ENCODE peak calls at places on chromosomes 7 and 10, in eight cellular contexts. K, X, I, V, G, Y, O and T are unnamed samples.
A peak's percentile ranks its signal among the peaks of the same experiment; 100 is the strongest.

GRCh38 chr10:119326167-119326566 is 118.8 kb downstream of the GRK5 start:
- DNase-seq in K (no peak), O (no peak), G (peak; percentile 39), Y (no peak), I (no peak), V (no peak), X (no peak), T (no peak)

GRCh38 chr7:47253650-47254080 is 328.2 kb downstream of the TNS3 start:
- DNase-seq in O (peak; percentile 69), Y (no peak), X (no peak), G (peak; percentile 50), K (peak; percentile 54), V (peak; percentile 69), I (peak; percentile 84), T (peak; percentile 41)

GRCh38 chr10:68251146-68251545 is 19.2 kb upstream of the ATOH7 start:
- DNase-seq in X (no peak), O (no peak), K (no peak), V (no peak), G (peak; percentile 82), Y (no peak), I (no peak), T (no peak)

GRCh38 chr7:151167197-151167911 is at the start of gene GBX1:
- DNase-seq in V (no peak), Y (peak; percentile 83), I (no peak), K (no peak), O (peak; percentile 57), X (peak; percentile 41), G (peak; percentile 75), T (no peak)

GRCh38 chr10:30553625-30554442 is 75.7 kb downstream of the LYZL2 start:
- DNase-seq in O (peak; percentile 41), K (no peak), I (no peak), X (peak; percentile 87), V (peak; percentile 86), Y (peak; percentile 84), G (peak; percentile 30), T (peak; percentile 16)

GRCh38 chr10:102254426-102254825 is 9.1 kb downstream of the GBF1 start:
- DNase-seq in G (no peak), Y (no peak), X (no peak), I (no peak), V (no peak), K (no peak), O (no peak), T (no peak)

GRCh38 chr7:150417239-150417638 is 33.2 kb upstream of the GIMAP8 start:
- DNase-seq in Y (no peak), V (no peak), G (no peak), X (peak; percentile 24), I (peak; percentile 38), K (no peak), O (no peak), T (no peak)

GRCh38 chr7:135672560-135673359 is 10.4 kb downstream of the STMP1 start:
- DNase-seq in O (peak; percentile 68), X (no peak), I (no peak), K (no peak), G (peak; percentile 67), V (peak; percentile 85), Y (no peak), T (peak; percentile 75)

GRCh38 chr7:30612658-30613265 is 18.1 kb downstream of the GARS1 start:
- DNase-seq in G (no peak), Y (no peak), K (no peak), X (no peak), I (no peak), O (no peak), V (no peak), T (no peak)

GRCh38 chr10:84424731-84425165 is 96.4 kb downstream of the CCSER2 start:
- DNase-seq in X (peak; percentile 59), K (peak; percentile 75), I (peak; percentile 86), O (no peak), G (peak; percentile 34), V (peak; percentile 96), Y (no peak), T (peak; percentile 89)

GRCh38 chr10:118584181-118584954 is 11.1 kb downstream of the PRLHR start:
- DNase-seq in I (peak; percentile 21), K (no peak), V (peak; percentile 81), G (no peak), X (no peak), O (no peak), Y (no peak), T (peak; percentile 78)

GRCh38 chr7:4261038-4261960 is 420.8 kb upstream of the FOXK1 start:
- DNase-seq in V (no peak), Y (no peak), I (no peak), G (peak; percentile 26), O (no peak), X (no peak), K (no peak), T (no peak)

GRCh38 chr7:101173752-101174244 is 6.3 kb downstream of the NAT16 start:
- DNase-seq in X (no peak), Y (no peak), I (no peak), K (peak; percentile 51), G (peak; percentile 70), V (peak; percentile 43), O (peak; percentile 59), T (peak; percentile 75)

GRCh38 chr10:652226-652625 is 37.2 kb downstream of the DIP2C start:
- DNase-seq in O (no peak), X (no peak), I (no peak), G (no peak), K (no peak), V (no peak), Y (no peak), T (no peak)

GRCh38 chr10:90775351-90776028 is 82.3 kb downstream of the HTR7 start:
- DNase-seq in K (no peak), O (no peak), X (no peak), Y (peak; percentile 8), G (peak; percentile 26), I (no peak), V (peak; percentile 84), T (no peak)

GRCh38 chr7:118195837-118196474 is 12.0 kb downstream of the LSM8 start:
- DNase-seq in I (no peak), K (peak; percentile 48), O (peak; percentile 21), X (peak; percentile 65), G (peak; percentile 79), Y (no peak), V (peak; percentile 74), T (peak; percentile 77)

GRCh38 chr10:76026176-76026771 is 594.9 kb downstream of the LRMDA start:
- DNase-seq in G (no peak), I (no peak), V (no peak), O (no peak), Y (no peak), K (no peak), X (no peak), T (peak; percentile 97)

GRCh38 chr7:81256991-81257390 is 338.1 kb upstream of the SEMA3C start:
- DNase-seq in G (peak; percentile 35), O (no peak), K (no peak), I (no peak), Y (no peak), X (no peak), V (peak; percentile 59), T (peak; percentile 8)

GRCh38 chr7:25926891-25927625 is 224.9 kb upstream of the NFE2L3 start:
- DNase-seq in I (no peak), X (no peak), V (no peak), G (no peak), Y (no peak), K (no peak), O (no peak), T (no peak)

GRCh38 chr7:27235387-27236052 is 7.1 kb upstream of the EVX1 start:
- DNase-seq in K (peak; percentile 44), X (no peak), G (peak; percentile 91), O (peak; percentile 70), I (no peak), V (peak; percentile 33), Y (peak; percentile 81), T (peak; percentile 62)

GRCh38 chr7:47991741-47992311 is 12.4 kb upstream of the HUS1 start:
- DNase-seq in Y (peak; percentile 98), X (peak; percentile 89), K (peak; percentile 66), I (peak; percentile 89), O (peak; percentile 52), V (peak; percentile 86), G (peak; percentile 87), T (peak; percentile 32)

GRCh38 chr10:113704637-113705343 is 25.1 kb downstream of the CASP7 start:
- DNase-seq in G (peak; percentile 64), O (peak; percentile 20), X (no peak), V (peak; percentile 69), I (no peak), K (no peak), Y (no peak), T (peak; percentile 51)

GRCh38 chr7:138460176-138460648 is at the start of gene TRIM24:
- DNase-seq in K (no peak), Y (peak; percentile 99), I (peak; percentile 99), O (peak; percentile 95), X (peak; percentile 99), V (peak; percentile 99), G (no peak), T (no peak)

GRCh38 chr10:128550045-128550444 is 423.8 kb upstream of the MKI67 start:
- DNase-seq in O (no peak), V (no peak), K (no peak), I (no peak), Y (no peak), G (no peak), X (no peak), T (no peak)
- TF ChIP-seq CTCF in O (no peak), V (no peak), K (no peak), I (no peak), Y (no peak), G (no peak), X (no peak), T (no peak)

DNA sequence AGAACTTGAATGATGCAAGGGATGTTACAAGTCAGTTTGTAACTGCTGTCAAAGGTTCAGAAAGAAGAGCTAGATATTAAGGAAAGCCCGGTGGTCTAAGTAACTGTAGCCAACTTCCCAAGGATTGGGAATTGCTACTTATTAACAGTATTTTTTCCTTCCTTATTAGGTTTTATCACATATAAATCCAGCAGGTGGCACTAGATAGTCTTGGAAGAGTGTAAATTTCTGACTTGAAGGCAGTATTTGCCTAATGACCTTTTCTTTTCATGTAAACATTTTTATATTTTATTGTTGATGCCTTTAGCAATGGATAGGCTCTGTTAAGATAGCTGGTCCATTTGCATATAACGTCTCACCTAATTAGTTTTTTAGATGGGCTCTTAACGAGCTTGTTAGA is 51.2 kb downstream of the ANLN start:
- DNase-seq in I (no peak), K (peak; percentile 51), Y (no peak), O (peak; percentile 41), V (peak; percentile 64), G (peak; percentile 54), X (no peak), T (peak; percentile 38)
- TF ChIP-seq CTCF in I (peak; percentile 65), K (peak; percentile 74), Y (peak; percentile 22), O (peak; percentile 74), V (peak; percentile 49), G (peak; percentile 55), X (peak; percentile 53), T (peak; percentile 61)

GRCh38 chr10:96289218-96289910 is 14.9 kb upstream of the DNTT start:
- DNase-seq in Y (no peak), K (no peak), O (no peak), V (no peak), I (no peak), G (no peak), X (no peak), T (no peak)
- TF ChIP-seq CTCF in Y (no peak), K (no peak), O (no peak), V (no peak), I (no peak), G (no peak), X (no peak), T (no peak)

DNA sequence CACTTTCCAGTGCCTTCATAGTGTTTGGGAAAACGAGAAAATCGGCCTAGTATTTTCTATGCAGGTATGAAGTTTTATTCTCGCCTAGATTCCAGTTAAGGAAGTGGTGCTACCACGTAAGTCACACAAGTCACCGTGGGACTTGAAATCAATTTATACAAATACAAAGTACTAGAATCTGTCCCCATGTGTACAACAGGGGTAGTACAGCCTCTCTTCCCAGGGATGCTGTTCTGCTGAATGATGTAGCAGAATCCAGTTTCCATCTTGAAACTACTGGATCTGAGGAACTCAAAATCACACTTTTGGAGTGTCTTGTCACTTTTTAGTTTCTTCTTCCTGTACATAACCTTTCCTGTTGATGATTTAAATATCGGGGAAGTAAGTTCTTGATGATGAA is 129.4 kb downstream of the SFMBT2 start:
- DNase-seq in Y (no peak), K (no peak), I (no peak), O (no peak), G (no peak), V (no peak), X (no peak), T (no peak)
- TF ChIP-seq CTCF in Y (no peak), K (no peak), I (no peak), O (no peak), G (no peak), V (no peak), X (no peak), T (no peak)